ENCODE peak calls at places on chromosome 10, in five cellular contexts. Q is AG04450, N is GM23338, A is stomach, D is epithelial cell of proximal tubule. F is an unnamed sample.

GRCh38 chr10:23013581-23014335 is 81.6 kb upstream of the MSRB2 start:
- DNase-seq in Q (no peak), N (no peak), A (no peak), D (no peak), F (no peak)

GRCh38 chr10:7945469-7946187 is 108.9 kb upstream of the GATA3 start:
- DNase-seq in Q (no peak), N (no peak), A (no peak), D (no peak), F (no peak)

GRCh38 chr10:88482220-88482619 is 100.9 kb downstream of the RNLS start:
- DNase-seq in Q (no peak), N (no peak), A (no peak), D (no peak), F (no peak)

GRCh38 chr10:15188629-15189028 is 20.1 kb upstream of the NMT2 start:
- DNase-seq in Q (no peak), N (no peak), A (no peak), D (no peak), F (no peak)

GRCh38 chr10:132134541-132135397 is 52.0 kb upstream of the DPYSL4 start:
- DNase-seq in Q (no peak), N (no peak), A (no peak), D (no peak), F (no peak)

GRCh38 chr10:36462194-36462593 is 663.2 kb upstream of the ANKRD30A start:
- DNase-seq in Q (no peak), N (no peak), A (no peak), D (peak), F (no peak)

GRCh38 chr10:17003151-17003550 is 126.5 kb downstream of the CUBN start:
- DNase-seq in Q (no peak), N (no peak), A (no peak), D (no peak), F (peak)

GRCh38 chr10:123890761-123891146 is 853 bp downstream of the CPXM2 start:
- DNase-seq in Q (no peak), N (no peak), A (no peak), D (no peak), F (no peak)

GRCh38 chr10:86178401-86179142 is 188.0 kb downstream of the GRID1 start:
- DNase-seq in Q (no peak), N (peak), A (no peak), D (no peak), F (no peak)

GRCh38 chr10:124699471-124700292 is 44.5 kb downstream of the FAM53B start:
- DNase-seq in Q (no peak), N (no peak), A (peak), D (no peak), F (no peak)

GRCh38 chr10:61296161-61296560 is 157.0 kb downstream of the TMEM26 start:
- DNase-seq in Q (no peak), N (no peak), A (no peak), D (no peak), F (no peak)

GRCh38 chr10:29657719-29658274 is 23.0 kb upstream of the SVIL start:
- DNase-seq in Q (no peak), N (no peak), A (no peak), D (no peak), F (no peak)

GRCh38 chr10:62559481-62560206 is 185.5 kb downstream of the ZNF365 start:
- DNase-seq in Q (no peak), N (no peak), A (no peak), D (no peak), F (no peak)

GRCh38 chr10:96341219-96342182 is 17.3 kb downstream of the OPALIN start:
- DNase-seq in Q (no peak), N (peak), A (no peak), D (no peak), F (no peak)

GRCh38 chr10:96338279-96338925 is 20.4 kb downstream of the OPALIN start:
- DNase-seq in Q (no peak), N (no peak), A (no peak), D (no peak), F (no peak)

GRCh38 chr10:96339383-96339782 is 19.4 kb downstream of the OPALIN start:
- DNase-seq in Q (no peak), N (no peak), A (no peak), D (no peak), F (no peak)

GRCh38 chr10:96342402-96342801 is 16.4 kb downstream of the OPALIN start:
- DNase-seq in Q (no peak), N (no peak), A (no peak), D (no peak), F (no peak)

DNA sequence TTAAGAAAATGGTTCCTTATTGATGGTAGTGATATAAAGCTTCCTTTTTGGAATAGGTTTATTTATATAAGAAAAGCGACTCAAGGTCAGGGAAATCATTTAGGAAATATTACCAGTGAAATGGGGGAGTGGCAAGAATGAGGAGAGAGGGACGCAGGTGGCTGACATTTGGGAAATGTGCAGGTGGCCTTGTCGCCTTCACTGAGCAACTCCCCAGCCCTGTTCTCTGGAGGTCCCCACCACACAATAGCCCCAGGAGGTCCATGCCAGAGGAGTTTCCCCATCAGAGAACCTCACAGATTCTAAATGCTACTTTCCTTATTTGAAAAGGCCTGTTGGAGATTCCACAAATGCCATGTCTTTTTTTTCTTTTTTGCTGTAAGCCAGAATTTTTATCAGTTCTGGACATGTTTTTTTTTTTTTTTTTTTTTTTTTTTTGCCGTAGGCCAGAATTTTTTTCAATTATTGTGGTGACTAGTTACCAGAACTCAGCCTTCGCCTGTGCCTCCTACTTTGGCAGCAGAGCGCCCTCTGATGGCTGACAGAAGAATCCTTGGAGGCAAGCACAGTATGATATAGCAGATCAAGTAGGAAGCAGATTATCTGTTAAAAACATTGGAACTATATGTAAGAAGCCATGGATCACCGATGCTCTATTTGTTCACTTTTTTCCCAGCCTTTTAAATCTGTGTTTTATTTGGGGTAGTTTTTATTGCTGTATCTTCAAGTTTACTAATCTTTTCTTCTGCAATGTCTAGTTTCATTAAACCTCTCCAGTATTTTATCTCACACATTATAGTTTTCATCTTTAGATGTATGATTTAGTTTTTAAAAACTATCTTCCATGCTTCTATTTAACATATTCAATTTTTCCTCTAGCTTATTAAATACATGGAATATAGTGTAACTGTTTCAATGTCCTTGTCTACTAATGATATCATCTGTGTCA is 18.6 kb downstream of the OPALIN start:
- DNase-seq in Q (peak), N (peak), A (peak), D (no peak), F (peak)
- TF ChIP-seq CTCF in Q (peak), N (peak), A (peak), D (peak), F (peak)

DNA sequence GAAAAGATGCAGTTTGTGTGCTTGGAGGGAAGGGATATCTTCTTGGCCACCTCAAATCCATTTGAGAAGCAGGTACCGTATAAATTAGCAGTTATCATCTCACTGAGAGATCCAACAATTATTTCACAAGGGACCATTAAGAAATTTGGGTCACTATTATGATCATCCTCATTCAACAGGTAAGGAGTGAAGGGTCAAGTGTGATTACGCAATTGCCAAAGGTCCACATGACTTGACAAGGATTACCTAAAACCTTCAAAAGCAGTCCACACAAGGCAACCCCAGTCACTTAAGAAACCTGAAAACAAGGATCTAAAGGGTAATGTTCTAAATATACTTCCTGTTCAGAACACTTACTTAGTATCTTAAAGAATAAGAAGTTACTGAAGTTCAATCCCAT is 27.4 kb downstream of the CCDC6 start:
- DNase-seq in Q (no peak), N (no peak), A (no peak), D (no peak), F (no peak)
- H3K4me3 ChIP-seq in Q (no peak), N (no peak), A (no peak), D (no peak), F (no peak)

GRCh38 chr10:1573981-1574380 is 163.3 kb downstream of the ADARB2 start:
- DNase-seq in Q (no peak), N (no peak), A (peak), D (no peak), F (no peak)
- TF ChIP-seq CTCF in Q (no peak), N (no peak), A (no peak), D (no peak), F (no peak)

GRCh38 chr10:93199221-93199681 is 125.6 kb downstream of the CYP26A1 start:
- DNase-seq in Q (no peak), N (no peak), A (peak), D (peak), F (no peak)
- H3K4me3 ChIP-seq in Q (peak), N (no peak), A (peak), D (peak), F (peak)

DNA sequence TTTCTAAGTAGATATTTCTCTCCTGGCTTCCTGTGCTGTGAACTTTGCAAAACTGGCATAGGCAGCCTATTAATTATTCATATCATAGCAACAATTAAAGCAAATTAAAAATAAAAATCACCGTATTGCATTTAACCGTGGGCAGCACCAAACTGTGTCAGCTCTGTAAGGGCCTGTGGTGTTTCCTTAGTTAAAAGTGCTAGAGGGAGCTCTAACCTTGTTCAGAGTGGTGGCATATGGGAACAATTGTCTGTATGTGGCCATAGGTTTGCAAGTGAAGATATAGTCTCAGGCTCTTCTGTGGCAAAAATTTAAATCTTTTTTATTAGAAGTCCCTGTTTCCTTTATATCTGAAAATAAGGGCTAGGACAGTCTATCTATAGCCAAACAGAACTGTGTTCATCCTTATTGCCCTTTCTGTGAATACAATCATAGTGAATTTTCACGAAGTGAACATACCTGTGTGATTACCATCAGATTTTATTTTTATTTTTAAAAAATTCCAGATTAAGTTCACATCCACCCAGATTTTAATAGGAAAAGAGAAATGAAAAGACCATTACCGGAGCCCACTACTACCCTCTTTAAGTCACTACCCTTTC is 92.6 kb downstream of the POLL start:
- DNase-seq in Q (no peak), N (peak), A (no peak), D (no peak), F (no peak)
- TF ChIP-seq CTCF in Q (peak), N (peak), A (no peak), D (peak), F (peak)

GRCh38 chr10:14010083-14010551 is 320.6 kb downstream of the FRMD4A start:
- DNase-seq in Q (peak), N (peak), A (no peak), D (no peak), F (peak)
- H3K4me3 ChIP-seq in Q (peak), N (no peak), A (peak), D (no peak), F (peak)

DNA sequence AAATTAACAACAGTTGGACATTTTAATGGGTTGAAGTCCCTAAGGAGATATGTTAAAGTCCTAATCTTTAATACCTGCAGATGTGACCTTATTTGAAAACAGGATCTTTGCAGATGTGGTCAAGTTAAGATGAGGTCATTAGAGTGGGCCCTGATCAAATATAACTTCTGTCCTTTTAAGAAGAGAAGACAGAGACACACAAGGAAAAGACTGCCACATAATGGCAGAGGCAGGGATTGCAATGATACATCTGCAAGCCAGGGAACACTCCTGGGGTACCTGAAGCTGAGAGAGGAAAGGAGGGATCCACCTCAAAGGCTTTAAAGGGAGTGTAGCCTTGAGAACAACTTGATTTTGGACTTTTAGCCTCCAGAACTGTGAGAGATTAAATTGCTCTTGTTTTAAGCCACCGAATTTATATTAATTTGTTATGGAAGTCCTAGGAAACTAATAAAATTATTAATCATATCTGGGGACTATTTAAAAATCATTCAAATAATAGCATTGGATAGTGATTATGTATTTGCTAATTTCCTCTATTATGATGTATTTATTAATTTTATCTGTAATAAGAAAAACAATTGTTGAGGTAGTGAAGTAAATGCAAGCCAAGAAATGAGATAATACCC is 700.0 kb upstream of the PCDH15 start:
- DNase-seq in Q (no peak), N (peak), A (no peak), D (no peak), F (no peak)
- TF ChIP-seq CTCF in Q (peak), N (peak), A (peak), D (peak), F (peak)

DNA sequence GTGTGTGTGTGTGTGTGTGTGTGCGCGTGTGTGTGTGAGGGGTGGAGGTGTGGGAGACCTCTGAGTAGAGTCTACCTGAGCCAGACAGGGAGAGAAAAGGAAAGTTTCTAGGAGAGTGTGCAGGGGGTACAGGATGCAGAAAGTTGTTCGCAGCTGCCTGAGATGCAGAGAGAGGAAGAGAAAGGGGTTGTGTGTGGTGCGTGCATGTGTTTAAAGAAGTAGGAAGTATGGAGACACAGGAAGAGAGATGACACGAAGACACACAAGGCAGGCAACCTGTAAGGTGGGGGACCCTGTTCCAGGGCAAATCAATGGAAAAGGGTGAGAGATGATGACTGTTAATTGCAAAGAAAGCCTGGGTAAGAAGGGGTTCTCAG is 52.2 kb downstream of the C10orf105 start:
- DNase-seq in Q (no peak), N (no peak), A (no peak), D (no peak), F (no peak)
- H3K4me3 ChIP-seq in Q (no peak), N (no peak), A (no peak), D (no peak), F (no peak)

GRCh38 chr10:128684215-128684614 is 558.0 kb upstream of the MKI67 start:
- DNase-seq in Q (no peak), N (no peak), A (no peak), D (no peak), F (no peak)

GRCh38 chr10:128693493-128694132 is 567.4 kb upstream of the MKI67 start:
- DNase-seq in Q (no peak), N (no peak), A (no peak), D (no peak), F (no peak)

GRCh38 chr10:128687408-128687807 is 561.2 kb upstream of the MKI67 start:
- DNase-seq in Q (no peak), N (no peak), A (no peak), D (no peak), F (no peak)

GRCh38 chr10:128686638-128687278 is 560.5 kb upstream of the MKI67 start:
- DNase-seq in Q (no peak), N (no peak), A (no peak), D (no peak), F (no peak)

GRCh38 chr10:128688154-128688553 is 561.9 kb upstream of the MKI67 start:
- DNase-seq in Q (no peak), N (no peak), A (no peak), D (no peak), F (no peak)
- TF ChIP-seq CTCF in Q (no peak), N (no peak), A (no peak), D (no peak), F (no peak)